ENCODE peak calls at places on chromosomes 1 and 21, in six cellular contexts. One of them, this sample, is unnamed.

GRCh38 chr1:183543619-183544204 is 46.5 kb downstream of the NCF2 start:
- DNase-seq in K562: peak
- DNase-seq in HepG2: peak
- DNase-seq in HEK293T: peak
- DNase-seq in GM12878: peak
- DNase-seq in A549: peak
- DNase-seq in this sample: peak

GRCh38 chr1:198780376-198780775 is 141.5 kb downstream of the PTPRC start:
- DNase-seq in K562: no peak
- DNase-seq in HepG2: no peak
- DNase-seq in HEK293T: no peak
- DNase-seq in GM12878: no peak
- DNase-seq in A549: no peak
- DNase-seq in this sample: peak

GRCh38 chr1:21613072-21613867 is 55.9 kb downstream of the RAP1GAP start:
- DNase-seq in K562: peak
- DNase-seq in HepG2: no peak
- DNase-seq in HEK293T: no peak
- DNase-seq in GM12878: no peak
- DNase-seq in A549: no peak
- DNase-seq in this sample: no peak

GRCh38 chr1:108009603-108010195 is 44.7 kb upstream of the VAV3 start:
- DNase-seq in K562: no peak
- DNase-seq in HepG2: no peak
- DNase-seq in HEK293T: no peak
- DNase-seq in GM12878: no peak
- DNase-seq in A549: no peak
- DNase-seq in this sample: peak

GRCh38 chr1:44985747-44986359 is 542 bp downstream of the EIF2B3 start:
- DNase-seq in K562: peak
- DNase-seq in HepG2: no peak
- DNase-seq in HEK293T: no peak
- DNase-seq in GM12878: no peak
- DNase-seq in A549: no peak
- DNase-seq in this sample: peak

GRCh38 chr21:34865922-34866271 is 183.2 kb downstream of the RUNX1 start:
- DNase-seq in K562: no peak
- DNase-seq in HepG2: peak
- DNase-seq in HEK293T: no peak
- DNase-seq in GM12878: peak
- DNase-seq in A549: no peak
- DNase-seq in this sample: no peak

GRCh38 chr21:46112731-46113215 is 14.9 kb downstream of the COL6A2 start:
- DNase-seq in K562: no peak
- DNase-seq in HepG2: no peak
- DNase-seq in HEK293T: no peak
- DNase-seq in GM12878: no peak
- DNase-seq in A549: no peak
- DNase-seq in this sample: no peak

GRCh38 chr1:145985502-145986439 is 10.6 kb downstream of the TXNIP start:
- DNase-seq in K562: no peak
- DNase-seq in HepG2: peak
- DNase-seq in HEK293T: no peak
- DNase-seq in GM12878: no peak
- DNase-seq in A549: no peak
- DNase-seq in this sample: peak

GRCh38 chr1:95098196-95098595 is 19.0 kb upstream of the TLCD4 start:
- DNase-seq in K562: no peak
- DNase-seq in HepG2: no peak
- DNase-seq in HEK293T: no peak
- DNase-seq in GM12878: no peak
- DNase-seq in A549: no peak
- DNase-seq in this sample: peak

GRCh38 chr21:26933448-26933847 is 33.4 kb downstream of the ADAMTS5 start:
- DNase-seq in K562: no peak
- DNase-seq in HepG2: no peak
- DNase-seq in HEK293T: no peak
- DNase-seq in GM12878: no peak
- DNase-seq in A549: no peak
- DNase-seq in this sample: no peak

GRCh38 chr1:171310661-171311087 is 3.3 kb upstream of the FMO4 start:
- DNase-seq in K562: no peak
- DNase-seq in HepG2: no peak
- DNase-seq in HEK293T: no peak
- DNase-seq in GM12878: no peak
- DNase-seq in A549: no peak
- DNase-seq in this sample: no peak

GRCh38 chr21:41980561-41980960 is 26.7 kb upstream of the C2CD2 start:
- DNase-seq in K562: no peak
- DNase-seq in HepG2: no peak
- DNase-seq in HEK293T: no peak
- DNase-seq in GM12878: no peak
- DNase-seq in A549: no peak
- DNase-seq in this sample: no peak

GRCh38 chr21:28228624-28228995 is 764.1 kb downstream of the LTN1 start:
- DNase-seq in K562: no peak
- DNase-seq in HepG2: no peak
- DNase-seq in HEK293T: no peak
- DNase-seq in GM12878: no peak
- DNase-seq in A549: no peak
- DNase-seq in this sample: no peak

GRCh38 chr1:23925279-23925678 is 12.1 kb upstream of the CNR2 start:
- DNase-seq in K562: no peak
- DNase-seq in HepG2: no peak
- DNase-seq in HEK293T: no peak
- DNase-seq in GM12878: no peak
- DNase-seq in A549: no peak
- DNase-seq in this sample: no peak

GRCh38 chr1:22408180-22408579 is 43.5 kb upstream of the ZBTB40 start:
- DNase-seq in K562: no peak
- DNase-seq in HepG2: no peak
- DNase-seq in HEK293T: no peak
- DNase-seq in GM12878: no peak
- DNase-seq in A549: no peak
- DNase-seq in this sample: no peak

GRCh38 chr1:147919881-147920280 is 8.3 kb upstream of the GPR89B start:
- DNase-seq in K562: no peak
- DNase-seq in HepG2: no peak
- DNase-seq in HEK293T: no peak
- DNase-seq in GM12878: no peak
- DNase-seq in A549: no peak
- DNase-seq in this sample: peak

GRCh38 chr1:161731241-161731640 is 9.9 kb downstream of the FCRLB start:
- DNase-seq in K562: no peak
- DNase-seq in HepG2: no peak
- DNase-seq in HEK293T: no peak
- DNase-seq in GM12878: no peak
- DNase-seq in A549: no peak
- DNase-seq in this sample: no peak

GRCh38 chr1:116724765-116725375 is 29.4 kb upstream of the CD2 start:
- DNase-seq in K562: peak
- DNase-seq in HepG2: peak
- DNase-seq in HEK293T: peak
- DNase-seq in GM12878: no peak
- DNase-seq in A549: peak
- DNase-seq in this sample: peak

GRCh38 chr1:70767377-70767776 is 280.2 kb downstream of the PTGER3 start:
- DNase-seq in K562: no peak
- DNase-seq in HepG2: no peak
- DNase-seq in HEK293T: no peak
- DNase-seq in GM12878: no peak
- DNase-seq in A549: no peak
- DNase-seq in this sample: peak

GRCh38 chr1:37305841-37306240 is 168.5 kb upstream of the ZC3H12A start:
- DNase-seq in K562: no peak
- DNase-seq in HepG2: no peak
- DNase-seq in HEK293T: no peak
- DNase-seq in GM12878: no peak
- DNase-seq in A549: no peak
- DNase-seq in this sample: no peak

GRCh38 chr1:28594661-28595411 is 2.8 kb downstream of the RAB42 start:
- DNase-seq in K562: no peak
- DNase-seq in HepG2: no peak
- DNase-seq in HEK293T: no peak
- DNase-seq in GM12878: no peak
- DNase-seq in A549: no peak
- DNase-seq in this sample: no peak

GRCh38 chr1:46535063-46535462 is 16.4 kb downstream of the KNCN start:
- DNase-seq in K562: peak
- DNase-seq in HepG2: peak
- DNase-seq in HEK293T: no peak
- DNase-seq in GM12878: no peak
- DNase-seq in A549: peak
- DNase-seq in this sample: no peak

DNA sequence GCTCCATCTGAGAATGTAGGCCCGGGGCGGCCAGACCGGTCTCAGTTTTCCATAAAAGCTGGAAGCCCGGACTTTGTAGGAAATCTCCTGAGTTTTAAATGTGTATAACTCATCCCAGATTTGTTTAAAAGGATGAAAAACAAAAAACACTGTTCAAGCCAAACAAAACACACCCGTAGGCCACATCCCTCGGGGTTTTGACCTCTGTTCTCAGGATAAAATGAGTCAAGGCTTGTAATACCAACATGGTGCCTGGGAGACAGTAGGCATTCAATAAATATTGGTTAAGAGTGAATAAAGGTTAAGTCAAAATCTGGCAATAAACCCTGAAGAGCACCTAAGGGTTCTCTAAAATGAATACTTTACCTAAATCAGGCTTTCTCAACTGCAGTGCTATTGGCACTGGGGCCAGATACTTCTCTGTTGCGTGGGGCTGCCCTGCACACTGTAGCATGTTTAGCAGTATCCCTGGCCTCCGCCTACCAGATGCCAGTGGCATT is 55.0 kb downstream of the KAZN start:
- DNase-seq in K562: no peak
- DNase-seq in HepG2: no peak
- DNase-seq in HEK293T: no peak
- DNase-seq in GM12878: no peak
- DNase-seq in A549: no peak
- DNase-seq in this sample: no peak
- TF ChIP-seq BHLHE40 in K562: no peak
- TF ChIP-seq BHLHE40 in HepG2: no peak
- TF ChIP-seq BHLHE40 in HEK293T: no peak
- TF ChIP-seq BHLHE40 in GM12878: no peak
- TF ChIP-seq BHLHE40 in A549: no peak
- TF ChIP-seq BHLHE40 in this sample: no peak

GRCh38 chr1:228139931-228140723 is at the start of gene GUK1:
- DNase-seq in K562: peak
- DNase-seq in HepG2: peak
- DNase-seq in HEK293T: peak
- DNase-seq in GM12878: peak
- DNase-seq in A549: peak
- DNase-seq in this sample: peak

GRCh38 chr1:228141871-228142615 is 2.0 kb downstream of the GUK1 start:
- DNase-seq in K562: no peak
- DNase-seq in HepG2: no peak
- DNase-seq in HEK293T: no peak
- DNase-seq in GM12878: no peak
- DNase-seq in A549: no peak
- DNase-seq in this sample: peak

GRCh38 chr1:228141082-228141870 is 1.2 kb downstream of the GUK1 start:
- DNase-seq in K562: peak
- DNase-seq in HepG2: no peak
- DNase-seq in HEK293T: no peak
- DNase-seq in GM12878: no peak
- DNase-seq in A549: no peak
- DNase-seq in this sample: peak

GRCh38 chr1:228139406-228139930 is 611 bp upstream of the GUK1 start:
- DNase-seq in K562: no peak
- DNase-seq in HepG2: no peak
- DNase-seq in HEK293T: no peak
- DNase-seq in GM12878: no peak
- DNase-seq in A549: no peak
- DNase-seq in this sample: no peak

DNA sequence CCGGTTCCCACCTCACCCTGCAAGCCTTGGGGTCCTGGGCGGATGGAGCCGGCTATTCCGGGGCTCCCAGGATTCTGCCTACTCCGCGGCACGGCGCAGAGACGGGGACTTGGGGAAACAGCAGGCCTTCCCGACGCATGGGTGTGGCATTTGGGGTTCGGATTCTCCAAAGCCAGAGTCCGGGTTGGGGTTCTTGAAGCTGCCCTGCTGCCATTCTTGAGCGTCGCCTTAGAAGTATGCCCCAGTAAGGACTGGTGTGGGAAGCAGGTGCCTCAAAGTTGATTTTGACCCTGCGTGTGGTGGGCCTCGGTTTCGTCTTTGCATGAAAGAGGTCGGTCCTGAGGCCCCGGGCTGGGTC is 624 bp downstream of the GUK1 start:
- DNase-seq in K562: no peak
- DNase-seq in HepG2: no peak
- DNase-seq in HEK293T: no peak
- DNase-seq in GM12878: no peak
- DNase-seq in A549: no peak
- DNase-seq in this sample: no peak
- TF ChIP-seq BHLHE40 in K562: no peak
- TF ChIP-seq BHLHE40 in HepG2: no peak
- TF ChIP-seq BHLHE40 in HEK293T: no peak
- TF ChIP-seq BHLHE40 in GM12878: no peak
- TF ChIP-seq BHLHE40 in A549: no peak
- TF ChIP-seq BHLHE40 in this sample: no peak

DNA sequence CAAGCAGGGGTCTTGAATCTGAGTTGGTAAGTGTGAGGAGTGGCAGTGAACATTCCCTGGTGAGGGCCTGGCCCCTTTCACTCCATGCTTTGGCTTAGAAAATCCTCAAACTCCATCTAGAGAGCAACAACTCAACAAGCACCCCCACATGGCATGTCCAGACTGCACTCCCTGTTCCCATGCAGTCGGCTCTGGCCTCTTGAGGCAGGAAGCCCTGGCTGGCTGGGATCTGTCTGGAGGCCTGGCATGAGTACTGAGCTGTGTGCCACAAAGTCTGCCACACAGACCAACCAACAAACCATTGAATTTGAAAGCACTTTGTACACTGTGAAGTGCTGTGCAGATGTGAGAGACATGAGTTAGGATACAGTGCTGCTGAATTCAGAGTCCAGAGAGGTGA is 25.2 kb downstream of the COA7 start:
- DNase-seq in K562: no peak
- DNase-seq in HepG2: no peak
- DNase-seq in HEK293T: no peak
- DNase-seq in GM12878: no peak
- DNase-seq in A549: no peak
- DNase-seq in this sample: no peak
- TF ChIP-seq BHLHE40 in K562: no peak
- TF ChIP-seq BHLHE40 in HepG2: no peak
- TF ChIP-seq BHLHE40 in HEK293T: no peak
- TF ChIP-seq BHLHE40 in GM12878: no peak
- TF ChIP-seq BHLHE40 in A549: no peak
- TF ChIP-seq BHLHE40 in this sample: no peak

DNA sequence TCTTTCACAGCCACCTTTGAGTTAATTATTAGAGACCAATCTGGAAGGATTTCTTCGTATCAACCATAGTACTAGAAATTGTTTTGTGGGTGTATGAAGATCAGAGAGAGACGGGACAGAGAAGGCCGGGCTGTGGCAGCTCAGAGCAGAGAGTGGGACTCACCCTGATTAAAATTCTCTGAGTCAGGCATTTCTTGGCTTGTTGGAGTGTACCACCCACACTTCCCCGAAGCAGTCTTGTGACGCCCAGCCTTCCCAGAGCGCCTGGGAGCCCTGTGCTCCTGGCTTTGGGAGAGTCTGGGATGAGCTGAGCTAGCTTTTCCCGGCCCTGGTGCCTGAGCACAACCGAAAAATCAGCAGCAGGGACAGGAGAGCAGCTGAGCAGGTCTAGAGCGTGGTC is 19.4 kb downstream of the PLEKHM2 start:
- DNase-seq in K562: no peak
- DNase-seq in HepG2: no peak
- DNase-seq in HEK293T: no peak
- DNase-seq in GM12878: no peak
- DNase-seq in A549: no peak
- DNase-seq in this sample: peak
- TF ChIP-seq BHLHE40 in K562: no peak
- TF ChIP-seq BHLHE40 in HepG2: no peak
- TF ChIP-seq BHLHE40 in HEK293T: no peak
- TF ChIP-seq BHLHE40 in GM12878: no peak
- TF ChIP-seq BHLHE40 in A549: no peak
- TF ChIP-seq BHLHE40 in this sample: peak

This sample was measured in IMR-90.